ENCODE peak calls at places on chromosomes 4 and X, in four cellular contexts. S is breast epithelium, B is right atrium auricular region, J is IMR-90. Q is an unnamed sample.

GRCh38 chrX:40318796-40319195 is 221.0 kb upstream of the BCOR start:
- DNase-seq in S (no peak), J (no peak), B (no peak), Q (no peak)

GRCh38 chr4:157804169-157804543 is 368.7 kb downstream of the GASK1B start:
- DNase-seq in S (no peak), J (no peak), B (no peak), Q (no peak)

GRCh38 chrX:46730765-46731164 is 28.2 kb downstream of the SLC9A7 start:
- DNase-seq in B (no peak), J (no peak), S (no peak), Q (no peak)

GRCh38 chrX:50707955-50708694 is 105.9 kb downstream of the SHROOM4 start:
- DNase-seq in B (no peak), J (no peak), S (no peak), Q (no peak)

GRCh38 chr4:31295081-31295480 is 574.9 kb downstream of the PCDH7 start:
- DNase-seq in B (no peak), J (no peak), S (no peak), Q (no peak)

GRCh38 chr4:36392049-36392448 is 110.6 kb downstream of the DTHD1 start:
- DNase-seq in S (no peak), B (no peak), J (no peak), Q (no peak)

GRCh38 chr4:105970371-105970770 is 75.1 kb downstream of the NPNT start:
- DNase-seq in B (no peak), J (no peak), S (no peak), Q (no peak)

GRCh38 chr4:61298178-61298740 is 98.1 kb downstream of the ADGRL3 start:
- DNase-seq in B (no peak), J (no peak), S (no peak), Q (no peak)

GRCh38 chr4:39039108-39039507 is 6.9 kb upstream of the TMEM156 start:
- DNase-seq in S (no peak), B (no peak), J (no peak), Q (no peak)

GRCh38 chr4:101238706-101239105 is 108.6 kb downstream of the PPP3CA start:
- DNase-seq in J (peak; percentile 54), B (no peak), S (no peak), Q (no peak)

GRCh38 chrX:138748480-138748879 is 37.0 kb upstream of the FGF13 start:
- DNase-seq in S (no peak), J (peak; percentile 6), B (no peak), Q (no peak)

GRCh38 chrX:135520022-135520552 is 373 bp upstream of the INTS6L start:
- DNase-seq in J (peak; percentile 60), S (no peak), B (no peak), Q (no peak)

GRCh38 chrX:132217203-132218073 is 1.8 kb downstream of the RAP2C start:
- DNase-seq in B (no peak), S (peak; percentile 50), J (peak; percentile 75), Q (peak; percentile 42)

GRCh38 chr4:1872918-1873269 is 1.7 kb downstream of the NSD2 start:
- DNase-seq in S (no peak), J (peak; percentile 88), B (no peak), Q (no peak)

GRCh38 chr4:129350800-129351199 is 254.8 kb downstream of the C4orf33 start:
- DNase-seq in J (no peak), S (peak; percentile 17), B (no peak), Q (no peak)

GRCh38 chr4:181909368-181909767 is 333.8 kb upstream of the TENM3 start:
- DNase-seq in S (no peak), J (peak; percentile 91), B (no peak), Q (no peak)

GRCh38 chr4:121200795-121201472 is 36.8 kb upstream of the TNIP3 start:
- DNase-seq in S (no peak), J (no peak), B (no peak), Q (no peak)

GRCh38 chrX:71995122-71995521 is 84.5 kb downstream of the NHSL2 start:
- DNase-seq in S (no peak), J (no peak), B (no peak), Q (no peak)

GRCh38 chr4:107897823-107898222 is 33.5 kb upstream of the CYP2U1 start:
- DNase-seq in B (no peak), S (no peak), J (no peak), Q (no peak)

GRCh38 chr4:77176606-77177005 is 19.6 kb downstream of the CCNG2 start:
- DNase-seq in S (peak; percentile 33), B (no peak), J (no peak), Q (no peak)

GRCh38 chr4:80370635-80371034 is 35.1 kb downstream of the CFAP299 start:
- DNase-seq in B (no peak), S (no peak), J (no peak), Q (no peak)

GRCh38 chr4:7395635-7396034 is 39.1 kb downstream of the PSAPL1 start:
- DNase-seq in B (peak; percentile 32), S (peak; percentile 15), J (no peak), Q (no peak)

GRCh38 chr4:30757357-30757756 is 37.2 kb downstream of the PCDH7 start:
- DNase-seq in J (peak; percentile 92), B (no peak), S (no peak), Q (no peak)

GRCh38 chr4:166140951-166141350 is 267.9 kb downstream of the TLL1 start:
- DNase-seq in J (no peak), S (no peak), B (no peak), Q (no peak)

GRCh38 chr4:97116511-97116910 is 1026.8 kb downstream of the STPG2 start:
- DNase-seq in J (no peak), B (no peak), S (no peak), Q (no peak)

GRCh38 chrX:115892056-115892708 is 278.4 kb upstream of the AGTR2 start:
- DNase-seq in S (no peak), B (no peak), J (no peak), Q (no peak)

GRCh38 chr4:156888762-156889161 is 82.8 kb downstream of the PDGFC start:
- DNase-seq in B (no peak), S (no peak), J (peak; percentile 77), Q (no peak)

GRCh38 chr4:185506422-185506821 is 28.9 kb downstream of the PDLIM3 start:
- DNase-seq in S (no peak), J (no peak), B (no peak), Q (no peak)

GRCh38 chr4:98997176-98997575 is 1.7 kb downstream of the METAP1 start:
- DNase-seq in S (no peak), J (no peak), B (no peak), Q (no peak)

GRCh38 chr4:11597506-11597905 is 168.8 kb upstream of the HS3ST1 start:
- DNase-seq in B (no peak), J (no peak), S (no peak), Q (no peak)

GRCh38 chr4:182179751-182180150 is 63.5 kb upstream of the TENM3 start:
- DNase-seq in B (no peak), S (no peak), J (no peak), Q (no peak)

GRCh38 chr4:37685726-37686372 is 327 bp downstream of the RELL1 start:
- DNase-seq in S (peak; percentile 38), J (peak; percentile 22), B (no peak), Q (peak; percentile 79)

GRCh38 chr4:17758459-17758858 is 23.0 kb downstream of the FAM184B start:
- DNase-seq in S (no peak), B (no peak), J (no peak), Q (no peak)

GRCh38 chr4:174317531-174317930 is 33.8 kb downstream of the CEP44 start:
- DNase-seq in B (no peak), S (no peak), J (peak; percentile 23), Q (no peak)

GRCh38 chr4:147733614-147734344 is 1.9 kb downstream of the ARHGAP10 start:
- DNase-seq in S (no peak), B (no peak), J (peak; percentile 58), Q (peak; percentile 17)
- TF ChIP-seq CTCF in S (no peak), B (no peak), J (no peak), Q (no peak)

DNA sequence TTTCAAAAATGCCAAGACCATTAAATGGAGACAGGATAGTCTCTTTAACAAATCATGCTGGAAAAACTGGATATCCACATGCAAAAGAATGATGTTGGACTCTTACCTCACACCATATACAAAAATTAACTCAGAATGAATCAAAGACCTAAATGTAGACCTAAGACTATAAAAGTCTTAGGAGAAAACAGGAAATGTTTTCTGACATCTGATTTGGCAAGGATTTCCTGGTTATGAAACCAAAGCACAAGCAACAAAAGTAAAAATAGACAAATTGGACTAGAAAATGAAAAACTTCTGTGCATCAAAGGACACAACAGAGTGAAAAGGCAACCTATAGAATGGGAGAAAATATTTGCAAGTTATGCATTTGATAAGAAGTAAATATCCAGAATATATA is 37.6 kb downstream of the ARFIP1 start:
- DNase-seq in J (peak; percentile 6), S (no peak), B (no peak), Q (no peak)
- H3K9me3 ChIP-seq in J (peaks cover 3% of the 10 kb centered on the region), S (no peaks in the 10 kb centered on the region), B (peaks cover 3% of the 10 kb centered on the region), Q (peaks cover 3% of the 10 kb centered on the region)

DNA sequence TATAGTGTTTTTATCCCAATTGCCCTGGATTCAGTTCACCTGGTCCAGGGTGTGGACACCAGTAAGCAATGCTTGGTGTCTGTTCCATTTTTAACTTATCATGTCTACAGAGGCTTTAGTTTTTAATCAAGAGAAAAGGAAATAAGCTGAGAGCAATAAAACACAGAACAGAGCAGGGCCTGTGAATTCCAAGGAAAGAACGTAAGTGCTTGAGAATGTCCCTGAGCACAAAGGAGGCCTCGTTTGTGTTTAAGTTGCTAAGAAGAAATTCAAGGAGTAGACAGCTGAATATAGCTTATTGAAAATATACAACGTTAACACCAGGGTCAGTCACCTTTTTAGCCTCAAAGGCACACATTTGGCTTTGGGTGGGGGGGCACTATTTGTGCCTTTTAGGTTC is 191.2 kb downstream of the GPC3 start:
- DNase-seq in B (no peak), J (no peak), S (no peak), Q (no peak)
- H3K4me1 ChIP-seq in B (no peaks in the 10 kb centered on the region), J (no peaks in the 10 kb centered on the region), S (no peaks in the 10 kb centered on the region), Q (no peaks in the 10 kb centered on the region)

DNA sequence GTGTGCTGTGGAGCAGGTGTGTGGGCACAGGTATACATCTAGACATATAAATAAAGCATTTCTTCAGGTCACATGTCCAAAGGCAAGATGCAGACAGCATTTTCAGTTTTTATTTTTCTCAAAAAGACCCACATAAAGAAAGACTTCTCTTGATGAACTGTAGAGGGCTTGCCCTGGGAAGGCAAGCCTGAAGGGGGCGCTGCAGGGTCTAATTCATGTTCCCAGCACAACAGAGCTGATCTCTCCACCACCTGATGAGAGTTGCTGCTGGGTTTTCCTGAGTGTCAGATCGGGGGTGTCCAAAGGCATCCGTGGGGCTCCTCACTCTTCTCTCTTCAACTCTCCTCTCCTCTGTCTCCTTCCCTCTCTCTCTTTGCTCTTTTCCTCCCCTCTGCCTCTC is 26.6 kb downstream of the ADRA2C start:
- DNase-seq in B (no peak), S (no peak), J (no peak), Q (no peak)
- TF ChIP-seq CTCF in B (no peak), S (no peak), J (no peak), Q (no peak)

DNA sequence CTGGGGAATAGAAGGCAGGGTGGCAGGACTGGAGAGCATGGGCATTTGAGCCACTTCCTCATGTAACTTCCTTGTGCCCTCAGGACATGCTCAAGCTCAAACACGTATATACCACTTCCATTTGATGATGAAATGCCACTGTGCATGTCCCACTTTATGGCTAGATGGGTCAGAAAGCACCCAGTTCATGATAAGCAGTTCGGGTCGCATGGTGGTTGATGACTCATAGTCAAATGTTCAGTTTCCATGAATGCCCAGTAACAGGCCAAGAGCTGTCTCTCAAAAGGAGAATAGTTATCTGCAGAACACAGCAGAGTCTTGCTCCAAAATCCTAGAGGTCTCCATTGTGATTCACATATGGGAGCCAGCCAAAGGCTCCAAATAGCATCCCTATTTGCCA is 48.9 kb upstream of the SPIN3 start:
- DNase-seq in J (no peak), S (no peak), B (no peak), Q (no peak)
- H3K9me3 ChIP-seq in J (no peaks in the 10 kb centered on the region), S (peaks cover 4% of the 10 kb centered on the region), B (no peaks in the 10 kb centered on the region), Q (no peaks in the 10 kb centered on the region)

GRCh38 chr4:41203841-41204240 is 10.5 kb downstream of the APBB2 start:
- DNase-seq in S (no peak), B (no peak), J (no peak), Q (no peak)
- H3K4me1 ChIP-seq in S (no peaks in the 10 kb centered on the region), B (no peaks in the 10 kb centered on the region), J (peaks cover 27% of the 10 kb centered on the region), Q (peaks cover 19% of the 10 kb centered on the region)

GRCh38 chr4:100095729-100096595 is 94.3 kb downstream of the DDIT4L start:
- DNase-seq in S (peak; percentile 53), B (peak; percentile 88), J (peak; percentile 77), Q (peak; percentile 78)
- TF ChIP-seq CTCF in S (peak; percentile 38), B (peak; percentile 80), J (peak; percentile 77), Q (peak; percentile 74)